ENCODE peak calls at places on chromosomes 7 and 10, in four cellular contexts. O is neuronal stem cell, S is mesenchymal stem cell, G is H1. D is an unnamed sample.

GRCh38 chr7:15284406-15284805 is 277.4 kb downstream of the AGMO start:
- DNase-seq in O (no peak), S (no peak), G (no peak), D (no peak)

GRCh38 chr10:74750848-74751274 is 75.5 kb upstream of the KAT6B start:
- DNase-seq in O (no peak), S (no peak), G (peak; percentile 28), D (no peak)

GRCh38 chr10:12801214-12802087 is 200.1 kb downstream of the CCDC3 start:
- DNase-seq in O (no peak), S (no peak), G (no peak), D (no peak)

GRCh38 chr7:106178593-106179134 is 66.6 kb upstream of the SYPL1 start:
- DNase-seq in O (no peak), S (no peak), G (no peak), D (no peak)

GRCh38 chr7:6159097-6159483 is 113.3 kb downstream of the CYTH3 start:
- DNase-seq in O (no peak), S (no peak), G (no peak), D (peak; percentile 47)

GRCh38 chr7:45224832-45225231 is 67.2 kb downstream of the RAMP3 start:
- DNase-seq in O (peak; percentile 24), S (no peak), G (peak; percentile 64), D (no peak)

GRCh38 chr7:3042861-3043489 is 692 bp downstream of the CARD11 start:
- DNase-seq in O (no peak), S (no peak), G (peak; percentile 63), D (no peak)

GRCh38 chr10:107814865-107815487 is 650.5 kb upstream of the SORCS1 start:
- DNase-seq in O (peak; percentile 56), S (peak; percentile 58), G (peak; percentile 69), D (peak; percentile 27)

GRCh38 chr7:7965301-7965700 is 3.3 kb upstream of the GLCCI1 start:
- DNase-seq in O (no peak), S (no peak), G (no peak), D (no peak)
- H2AFZ ChIP-seq in O (no peak overlapping the region), S (no peak overlapping the region), G (no peak overlapping the region), D (no peak overlapping the region)

DNA sequence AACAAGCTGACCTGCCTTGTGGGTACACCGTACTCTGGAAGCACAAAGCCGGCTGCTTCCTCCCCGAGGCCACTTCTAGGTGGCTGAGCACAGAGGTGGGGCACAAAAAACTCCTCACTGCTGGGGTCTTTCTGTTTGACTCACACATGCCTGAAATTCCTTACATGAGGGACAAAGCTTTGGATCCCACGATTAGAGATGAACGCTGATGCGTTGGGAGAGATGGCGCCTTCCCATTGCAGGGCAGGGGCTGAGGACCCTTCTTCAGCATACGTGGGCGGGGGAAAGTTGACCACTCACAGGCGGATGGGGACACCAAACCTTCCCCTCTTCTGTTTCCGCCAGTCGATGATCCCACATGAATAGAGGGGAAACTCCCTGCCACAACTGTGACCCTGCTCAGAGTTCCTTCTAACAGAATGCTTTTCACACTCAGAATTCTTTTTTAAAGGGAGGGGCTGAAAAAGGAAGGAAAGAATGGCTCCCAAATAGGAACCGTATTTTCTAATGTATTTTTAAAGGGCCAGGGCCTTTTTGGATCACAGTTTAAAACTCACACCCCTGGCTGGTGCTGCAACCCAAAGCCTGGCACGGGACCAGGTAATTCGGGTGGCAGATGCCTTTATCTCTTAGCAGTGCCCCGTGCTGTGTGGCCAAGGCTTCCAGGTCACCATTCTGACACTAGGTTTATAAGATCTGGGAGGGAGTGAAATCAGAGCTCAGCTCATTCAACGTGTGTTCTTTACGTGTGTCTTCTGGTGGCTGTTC is 134.0 kb downstream of the PRKAG2 start:
- DNase-seq in O (peak; percentile 52), S (no peak), G (no peak), D (peak; percentile 43)
- H2BK12ac ChIP-seq in O (no peak overlapping the region), S (peak overlapping the region; percentile 43), G (peak overlapping the region; percentile 53), D (peak overlapping the region; percentile 51)

GRCh38 chr10:5596611-5597341 is 69.6 kb downstream of the ASB13 start:
- DNase-seq in O (no peak), S (peak; percentile 53), G (no peak), D (peak; percentile 54)
- H3K4me3 ChIP-seq in O (no peak overlapping the region), S (no peak overlapping the region), G (no peak overlapping the region), D (no peak overlapping the region)

DNA sequence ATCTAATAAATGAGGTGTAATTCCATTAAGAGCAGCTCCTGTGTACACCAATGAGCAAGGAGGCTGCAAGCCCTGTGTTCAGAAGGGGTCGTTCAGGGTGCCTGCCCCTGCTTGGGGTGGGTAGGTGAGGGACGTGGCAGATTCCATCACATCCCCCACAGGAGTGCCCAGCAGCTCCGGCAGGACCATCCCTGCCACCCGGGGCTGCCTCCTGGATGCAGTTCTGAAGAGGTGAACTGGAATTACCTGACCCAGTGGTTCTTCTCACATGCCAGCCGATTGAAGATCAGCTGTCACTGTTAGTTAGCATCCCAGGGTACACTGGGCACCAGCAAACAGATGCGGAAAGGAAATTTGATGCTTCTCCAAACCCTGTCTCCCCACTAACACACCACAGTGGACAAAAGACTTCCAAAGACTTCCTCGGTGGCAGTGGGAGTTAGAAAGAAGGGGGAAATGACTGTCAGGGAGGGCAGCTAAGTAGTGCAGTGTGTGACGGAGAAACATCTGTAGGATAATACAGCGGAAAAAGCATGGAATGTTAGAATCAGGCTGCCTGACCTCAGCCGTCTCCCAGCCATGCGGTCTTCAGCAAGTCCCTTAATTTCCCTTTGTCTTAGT is 313.6 kb upstream of the ZMIZ1 start:
- DNase-seq in O (no peak), S (no peak), G (no peak), D (no peak)
- H2AFZ ChIP-seq in O (peak overlapping the region; percentile 56), S (peak overlapping the region; percentile 70), G (no peak overlapping the region), D (no peak overlapping the region)